ENCODE peak calls at places on chromosomes 3 and 15, in eight cellular contexts. One of them, this sample, is unnamed.

GRCh38 chr3:144662729-144663128 is 691.1 kb downstream of the DIPK2A start:
- DNase-seq in stomach: no peak
- DNase-seq in endothelial cell: no peak
- DNase-seq in naive thymus-derived CD4-positive, alpha-beta T cell: no peak
- DNase-seq in heart right ventricle: no peak
- DNase-seq in T-helper 1 cell: no peak
- DNase-seq in renal cortical epithelial cell: no peak
- DNase-seq in nephron progenitor cell: no peak
- DNase-seq in this sample: no peak

GRCh38 chr15:42608767-42609488 is 33.5 kb downstream of the STARD9 start:
- DNase-seq in heart right ventricle: no peak
- DNase-seq in stomach: no peak
- DNase-seq in T-helper 1 cell: no peak
- DNase-seq in renal cortical epithelial cell: no peak
- DNase-seq in endothelial cell: no peak
- DNase-seq in naive thymus-derived CD4-positive, alpha-beta T cell: no peak
- DNase-seq in nephron progenitor cell: no peak
- DNase-seq in this sample: no peak

GRCh38 chr3:37743974-37744373 is 117.7 kb upstream of the CTDSPL start:
- DNase-seq in renal cortical epithelial cell: no peak
- DNase-seq in stomach: no peak
- DNase-seq in T-helper 1 cell: no peak
- DNase-seq in naive thymus-derived CD4-positive, alpha-beta T cell: no peak
- DNase-seq in nephron progenitor cell: no peak
- DNase-seq in heart right ventricle: no peak
- DNase-seq in endothelial cell: no peak
- DNase-seq in this sample: no peak

GRCh38 chr3:163364717-163365116 is 1713.6 kb downstream of the SI start:
- DNase-seq in heart right ventricle: no peak
- DNase-seq in renal cortical epithelial cell: no peak
- DNase-seq in naive thymus-derived CD4-positive, alpha-beta T cell: no peak
- DNase-seq in stomach: no peak
- DNase-seq in nephron progenitor cell: no peak
- DNase-seq in endothelial cell: no peak
- DNase-seq in T-helper 1 cell: no peak
- DNase-seq in this sample: no peak

GRCh38 chr3:42663581-42664442 is 10.3 kb downstream of the ZBTB47 start:
- DNase-seq in naive thymus-derived CD4-positive, alpha-beta T cell: no peak
- DNase-seq in endothelial cell: no peak
- DNase-seq in renal cortical epithelial cell: no peak
- DNase-seq in T-helper 1 cell: no peak
- DNase-seq in stomach: no peak
- DNase-seq in nephron progenitor cell: no peak
- DNase-seq in heart right ventricle: no peak
- DNase-seq in this sample: no peak

GRCh38 chr15:81038975-81039607 is 38.4 kb downstream of the TLNRD1 start:
- DNase-seq in stomach: peak
- DNase-seq in heart right ventricle: no peak
- DNase-seq in naive thymus-derived CD4-positive, alpha-beta T cell: no peak
- DNase-seq in T-helper 1 cell: no peak
- DNase-seq in renal cortical epithelial cell: no peak
- DNase-seq in nephron progenitor cell: no peak
- DNase-seq in endothelial cell: peak
- DNase-seq in this sample: no peak

GRCh38 chr3:78427303-78427702 is 1340.5 kb downstream of the ROBO1 start:
- DNase-seq in naive thymus-derived CD4-positive, alpha-beta T cell: no peak
- DNase-seq in heart right ventricle: no peak
- DNase-seq in renal cortical epithelial cell: no peak
- DNase-seq in T-helper 1 cell: no peak
- DNase-seq in stomach: no peak
- DNase-seq in nephron progenitor cell: no peak
- DNase-seq in endothelial cell: no peak
- DNase-seq in this sample: no peak

GRCh38 chr3:141405025-141405424 is 36.7 kb downstream of the ZBTB38 start:
- DNase-seq in nephron progenitor cell: no peak
- DNase-seq in endothelial cell: no peak
- DNase-seq in naive thymus-derived CD4-positive, alpha-beta T cell: no peak
- DNase-seq in stomach: no peak
- DNase-seq in renal cortical epithelial cell: no peak
- DNase-seq in T-helper 1 cell: no peak
- DNase-seq in heart right ventricle: no peak
- DNase-seq in this sample: no peak

GRCh38 chr3:50503504-50503903 is at the start of gene CACNA2D2:
- DNase-seq in heart right ventricle: peak
- DNase-seq in endothelial cell: peak
- DNase-seq in renal cortical epithelial cell: no peak
- DNase-seq in naive thymus-derived CD4-positive, alpha-beta T cell: peak
- DNase-seq in nephron progenitor cell: peak
- DNase-seq in stomach: peak
- DNase-seq in T-helper 1 cell: peak
- DNase-seq in this sample: peak

GRCh38 chr15:71411538-71412482 is 296.5 kb downstream of the THSD4 start:
- DNase-seq in stomach: peak
- DNase-seq in nephron progenitor cell: peak
- DNase-seq in naive thymus-derived CD4-positive, alpha-beta T cell: no peak
- DNase-seq in endothelial cell: no peak
- DNase-seq in heart right ventricle: no peak
- DNase-seq in renal cortical epithelial cell: peak
- DNase-seq in T-helper 1 cell: no peak
- DNase-seq in this sample: no peak

GRCh38 chr3:43317461-43318316 is 31.3 kb downstream of the SNRK start:
- DNase-seq in renal cortical epithelial cell: peak
- DNase-seq in nephron progenitor cell: no peak
- DNase-seq in heart right ventricle: peak
- DNase-seq in T-helper 1 cell: no peak
- DNase-seq in endothelial cell: no peak
- DNase-seq in stomach: no peak
- DNase-seq in naive thymus-derived CD4-positive, alpha-beta T cell: no peak
- DNase-seq in this sample: no peak

GRCh38 chr3:169659096-169659521 is 4.4 kb downstream of the MECOM start:
- DNase-seq in renal cortical epithelial cell: peak
- DNase-seq in heart right ventricle: peak
- DNase-seq in nephron progenitor cell: peak
- DNase-seq in endothelial cell: peak
- DNase-seq in T-helper 1 cell: no peak
- DNase-seq in naive thymus-derived CD4-positive, alpha-beta T cell: no peak
- DNase-seq in stomach: peak
- DNase-seq in this sample: peak

GRCh38 chr15:61921093-61921492 is 139.2 kb downstream of the VPS13C start:
- DNase-seq in endothelial cell: no peak
- DNase-seq in heart right ventricle: no peak
- DNase-seq in naive thymus-derived CD4-positive, alpha-beta T cell: no peak
- DNase-seq in stomach: no peak
- DNase-seq in renal cortical epithelial cell: peak
- DNase-seq in T-helper 1 cell: no peak
- DNase-seq in nephron progenitor cell: no peak
- DNase-seq in this sample: no peak

GRCh38 chr3:123584284-123584987 is 417 bp downstream of the HACD2 start:
- DNase-seq in nephron progenitor cell: peak
- DNase-seq in renal cortical epithelial cell: no peak
- DNase-seq in stomach: peak
- DNase-seq in endothelial cell: peak
- DNase-seq in T-helper 1 cell: peak
- DNase-seq in heart right ventricle: peak
- DNase-seq in naive thymus-derived CD4-positive, alpha-beta T cell: no peak
- DNase-seq in this sample: peak

GRCh38 chr15:92653366-92653765 is 2.2 kb downstream of the FAM174B start:
- DNase-seq in T-helper 1 cell: no peak
- DNase-seq in renal cortical epithelial cell: no peak
- DNase-seq in stomach: no peak
- DNase-seq in naive thymus-derived CD4-positive, alpha-beta T cell: no peak
- DNase-seq in nephron progenitor cell: no peak
- DNase-seq in heart right ventricle: no peak
- DNase-seq in endothelial cell: no peak
- DNase-seq in this sample: no peak

GRCh38 chr3:10269443-10269842 is 21.2 kb downstream of the TATDN2 start:
- DNase-seq in heart right ventricle: no peak
- DNase-seq in endothelial cell: no peak
- DNase-seq in T-helper 1 cell: no peak
- DNase-seq in naive thymus-derived CD4-positive, alpha-beta T cell: no peak
- DNase-seq in nephron progenitor cell: no peak
- DNase-seq in renal cortical epithelial cell: no peak
- DNase-seq in stomach: no peak
- DNase-seq in this sample: no peak

GRCh38 chr3:169456900-169457299 is 206.6 kb downstream of the MECOM start:
- DNase-seq in T-helper 1 cell: no peak
- DNase-seq in heart right ventricle: no peak
- DNase-seq in endothelial cell: no peak
- DNase-seq in stomach: no peak
- DNase-seq in naive thymus-derived CD4-positive, alpha-beta T cell: no peak
- DNase-seq in nephron progenitor cell: no peak
- DNase-seq in renal cortical epithelial cell: no peak
- DNase-seq in this sample: no peak

GRCh38 chr3:127409421-127410136 is 121.7 kb upstream of the PRR20G start:
- DNase-seq in renal cortical epithelial cell: no peak
- DNase-seq in naive thymus-derived CD4-positive, alpha-beta T cell: peak
- DNase-seq in nephron progenitor cell: no peak
- DNase-seq in heart right ventricle: peak
- DNase-seq in endothelial cell: no peak
- DNase-seq in stomach: peak
- DNase-seq in T-helper 1 cell: no peak
- DNase-seq in this sample: no peak

GRCh38 chr3:99505646-99506269 is 132.6 kb upstream of the COL8A1 start:
- DNase-seq in T-helper 1 cell: no peak
- DNase-seq in heart right ventricle: peak
- DNase-seq in nephron progenitor cell: no peak
- DNase-seq in naive thymus-derived CD4-positive, alpha-beta T cell: peak
- DNase-seq in stomach: no peak
- DNase-seq in endothelial cell: no peak
- DNase-seq in renal cortical epithelial cell: peak
- DNase-seq in this sample: peak

GRCh38 chr3:168714609-168715240 is 619.0 kb upstream of the GOLIM4 start:
- DNase-seq in T-helper 1 cell: no peak
- DNase-seq in nephron progenitor cell: no peak
- DNase-seq in stomach: no peak
- DNase-seq in renal cortical epithelial cell: no peak
- DNase-seq in naive thymus-derived CD4-positive, alpha-beta T cell: no peak
- DNase-seq in heart right ventricle: no peak
- DNase-seq in endothelial cell: no peak
- DNase-seq in this sample: no peak

GRCh38 chr15:69478259-69478687 is 25.7 kb downstream of the RPLP1 start:
- DNase-seq in stomach: peak
- DNase-seq in renal cortical epithelial cell: peak
- DNase-seq in T-helper 1 cell: no peak
- DNase-seq in heart right ventricle: peak
- DNase-seq in endothelial cell: peak
- DNase-seq in naive thymus-derived CD4-positive, alpha-beta T cell: peak
- DNase-seq in nephron progenitor cell: peak
- DNase-seq in this sample: peak

GRCh38 chr3:10534066-10534465 is 28.7 kb upstream of the ATP2B2 start:
- DNase-seq in naive thymus-derived CD4-positive, alpha-beta T cell: peak
- DNase-seq in heart right ventricle: no peak
- DNase-seq in stomach: peak
- DNase-seq in T-helper 1 cell: no peak
- DNase-seq in renal cortical epithelial cell: no peak
- DNase-seq in nephron progenitor cell: no peak
- DNase-seq in endothelial cell: no peak
- DNase-seq in this sample: no peak

GRCh38 chr15:50128266-50128665 is 9.2 kb upstream of the ATP8B4 start:
- DNase-seq in T-helper 1 cell: no peak
- DNase-seq in naive thymus-derived CD4-positive, alpha-beta T cell: no peak
- DNase-seq in renal cortical epithelial cell: no peak
- DNase-seq in stomach: peak
- DNase-seq in endothelial cell: no peak
- DNase-seq in nephron progenitor cell: no peak
- DNase-seq in heart right ventricle: peak
- DNase-seq in this sample: peak

GRCh38 chr3:156477306-156477705 is 77.6 kb downstream of the SSR3 start:
- DNase-seq in nephron progenitor cell: no peak
- DNase-seq in T-helper 1 cell: no peak
- DNase-seq in naive thymus-derived CD4-positive, alpha-beta T cell: no peak
- DNase-seq in heart right ventricle: no peak
- DNase-seq in stomach: no peak
- DNase-seq in endothelial cell: no peak
- DNase-seq in renal cortical epithelial cell: no peak
- DNase-seq in this sample: no peak

GRCh38 chr3:16132926-16133325 is 41.6 kb upstream of the GALNT15 start:
- DNase-seq in heart right ventricle: peak
- DNase-seq in naive thymus-derived CD4-positive, alpha-beta T cell: no peak
- DNase-seq in nephron progenitor cell: no peak
- DNase-seq in stomach: no peak
- DNase-seq in endothelial cell: no peak
- DNase-seq in renal cortical epithelial cell: no peak
- DNase-seq in T-helper 1 cell: no peak
- DNase-seq in this sample: peak

GRCh38 chr15:31091531-31091930 is 10.0 kb downstream of the TRPM1 start:
- DNase-seq in T-helper 1 cell: no peak
- DNase-seq in renal cortical epithelial cell: peak
- DNase-seq in endothelial cell: no peak
- DNase-seq in nephron progenitor cell: no peak
- DNase-seq in stomach: no peak
- DNase-seq in heart right ventricle: no peak
- DNase-seq in naive thymus-derived CD4-positive, alpha-beta T cell: no peak
- DNase-seq in this sample: no peak

GRCh38 chr15:71117906-71118305 is 2.6 kb downstream of the THSD4 start:
- DNase-seq in endothelial cell: no peak
- DNase-seq in nephron progenitor cell: no peak
- DNase-seq in heart right ventricle: no peak
- DNase-seq in naive thymus-derived CD4-positive, alpha-beta T cell: no peak
- DNase-seq in T-helper 1 cell: no peak
- DNase-seq in renal cortical epithelial cell: no peak
- DNase-seq in stomach: no peak
- DNase-seq in this sample: no peak

GRCh38 chr15:50224606-50225005 is 40.9 kb downstream of the HDC start:
- DNase-seq in stomach: no peak
- DNase-seq in naive thymus-derived CD4-positive, alpha-beta T cell: no peak
- DNase-seq in renal cortical epithelial cell: peak
- DNase-seq in nephron progenitor cell: no peak
- DNase-seq in T-helper 1 cell: no peak
- DNase-seq in heart right ventricle: no peak
- DNase-seq in endothelial cell: no peak
- DNase-seq in this sample: no peak

GRCh38 chr15:85542895-85543331 is 162.5 kb downstream of the AKAP13 start:
- DNase-seq in T-helper 1 cell: no peak
- DNase-seq in naive thymus-derived CD4-positive, alpha-beta T cell: no peak
- DNase-seq in nephron progenitor cell: no peak
- DNase-seq in heart right ventricle: no peak
- DNase-seq in endothelial cell: no peak
- DNase-seq in renal cortical epithelial cell: no peak
- DNase-seq in stomach: no peak
- DNase-seq in this sample: no peak

GRCh38 chr3:176430244-176430893 is 766.9 kb downstream of the TBL1XR1 start:
- DNase-seq in naive thymus-derived CD4-positive, alpha-beta T cell: no peak
- DNase-seq in endothelial cell: peak
- DNase-seq in T-helper 1 cell: no peak
- DNase-seq in stomach: no peak
- DNase-seq in nephron progenitor cell: peak
- DNase-seq in heart right ventricle: peak
- DNase-seq in renal cortical epithelial cell: peak
- DNase-seq in this sample: no peak

GRCh38 chr3:63130625-63131024 is 147.5 kb upstream of the SYNPR start:
- DNase-seq in renal cortical epithelial cell: no peak
- DNase-seq in nephron progenitor cell: no peak
- DNase-seq in stomach: no peak
- DNase-seq in naive thymus-derived CD4-positive, alpha-beta T cell: no peak
- DNase-seq in endothelial cell: no peak
- DNase-seq in heart right ventricle: no peak
- DNase-seq in T-helper 1 cell: no peak
- DNase-seq in this sample: no peak

GRCh38 chr15:70422342-70422741 is 324.6 kb upstream of the TLE3 start:
- DNase-seq in endothelial cell: no peak
- DNase-seq in heart right ventricle: no peak
- DNase-seq in stomach: no peak
- DNase-seq in T-helper 1 cell: no peak
- DNase-seq in nephron progenitor cell: no peak
- DNase-seq in renal cortical epithelial cell: no peak
- DNase-seq in naive thymus-derived CD4-positive, alpha-beta T cell: no peak
- DNase-seq in this sample: no peak

GRCh38 chr3:187315872-187316271 is 24.3 kb upstream of the MASP1 start:
- DNase-seq in stomach: no peak
- DNase-seq in endothelial cell: no peak
- DNase-seq in T-helper 1 cell: no peak
- DNase-seq in naive thymus-derived CD4-positive, alpha-beta T cell: no peak
- DNase-seq in nephron progenitor cell: no peak
- DNase-seq in renal cortical epithelial cell: peak
- DNase-seq in heart right ventricle: no peak
- DNase-seq in this sample: no peak

GRCh38 chr15:60179786-60180391 is 175.8 kb downstream of the FOXB1 start:
- DNase-seq in renal cortical epithelial cell: peak
- DNase-seq in T-helper 1 cell: no peak
- DNase-seq in endothelial cell: peak
- DNase-seq in nephron progenitor cell: peak
- DNase-seq in stomach: no peak
- DNase-seq in naive thymus-derived CD4-positive, alpha-beta T cell: no peak
- DNase-seq in heart right ventricle: no peak
- DNase-seq in this sample: no peak

This sample was measured in left ventricle myocardium inferior.